ENCODE peak calls at places on chromosomes 12 and 14, in four cellular contexts. One of them, this sample, is unnamed.

GRCh38 chr12:90174198-90174510 is 465.5 kb upstream of the ATP2B1 start:
- DNase-seq in HCT116: peak
- DNase-seq in A549: no peak
- DNase-seq in Peyer's patch: no peak
- DNase-seq in this sample: no peak

GRCh38 chr14:103008768-103009342 is 48.5 kb downstream of the CDC42BPB start:
- DNase-seq in HCT116: no peak
- DNase-seq in A549: no peak
- DNase-seq in Peyer's patch: no peak
- DNase-seq in this sample: no peak

GRCh38 chr14:90544566-90544965 is 147.7 kb downstream of the CALM1 start:
- DNase-seq in HCT116: no peak
- DNase-seq in A549: no peak
- DNase-seq in Peyer's patch: peak
- DNase-seq in this sample: no peak

GRCh38 chr14:67881225-67881624 is 61.6 kb downstream of the RAD51B start:
- DNase-seq in HCT116: no peak
- DNase-seq in A549: no peak
- DNase-seq in Peyer's patch: no peak
- DNase-seq in this sample: no peak

GRCh38 chr12:125249932-125250331 is 184.7 kb downstream of the AACS start:
- DNase-seq in HCT116: no peak
- DNase-seq in A549: no peak
- DNase-seq in Peyer's patch: no peak
- DNase-seq in this sample: no peak

GRCh38 chr12:65443038-65443437 is 164.6 kb downstream of the MSRB3 start:
- DNase-seq in HCT116: no peak
- DNase-seq in A549: no peak
- DNase-seq in Peyer's patch: no peak
- DNase-seq in this sample: no peak

GRCh38 chr12:89417246-89417977 is 65.1 kb upstream of the DUSP6 start:
- DNase-seq in HCT116: no peak
- DNase-seq in A549: no peak
- DNase-seq in Peyer's patch: no peak
- DNase-seq in this sample: no peak

GRCh38 chr12:58139894-58140293 is 198.5 kb downstream of the ATP23 start:
- DNase-seq in HCT116: no peak
- DNase-seq in A549: no peak
- DNase-seq in Peyer's patch: no peak
- DNase-seq in this sample: no peak

GRCh38 chr14:54252072-54252730 is 144.6 kb upstream of the CDKN3 start:
- DNase-seq in HCT116: peak
- DNase-seq in A549: peak
- DNase-seq in Peyer's patch: no peak
- DNase-seq in this sample: no peak

GRCh38 chr12:76555226-76555767 is 4.3 kb downstream of the OSBPL8 start:
- DNase-seq in HCT116: no peak
- DNase-seq in A549: no peak
- DNase-seq in Peyer's patch: no peak
- DNase-seq in this sample: no peak

GRCh38 chr14:34212172-34212571 is 249.9 kb downstream of the SPTSSA start:
- DNase-seq in HCT116: no peak
- DNase-seq in A549: no peak
- DNase-seq in Peyer's patch: no peak
- DNase-seq in this sample: no peak

GRCh38 chr12:91040356-91040755 is 17.5 kb downstream of the KERA start:
- DNase-seq in HCT116: no peak
- DNase-seq in A549: no peak
- DNase-seq in Peyer's patch: no peak
- DNase-seq in this sample: no peak

GRCh38 chr14:24367506-24368214 is at the start of gene NFATC4:
- DNase-seq in HCT116: peak
- DNase-seq in A549: no peak
- DNase-seq in Peyer's patch: peak
- DNase-seq in this sample: no peak

GRCh38 chr12:20492251-20492728 is 124.0 kb downstream of the PDE3A start:
- DNase-seq in HCT116: peak
- DNase-seq in A549: peak
- DNase-seq in Peyer's patch: no peak
- DNase-seq in this sample: no peak

GRCh38 chr14:56199095-56199975 is 81.1 kb downstream of the PELI2 start:
- DNase-seq in HCT116: no peak
- DNase-seq in A549: peak
- DNase-seq in Peyer's patch: no peak
- DNase-seq in this sample: no peak

GRCh38 chr14:79090781-79091180 is 920.6 kb downstream of the NRXN3 start:
- DNase-seq in HCT116: no peak
- DNase-seq in A549: no peak
- DNase-seq in Peyer's patch: no peak
- DNase-seq in this sample: no peak

GRCh38 chr14:104982548-104983230 is 2.9 kb upstream of the CLBA1 start:
- DNase-seq in HCT116: no peak
- DNase-seq in A549: no peak
- DNase-seq in Peyer's patch: peak
- DNase-seq in this sample: no peak

GRCh38 chr12:121417847-121418246 is 17.9 kb downstream of the RNF34 start:
- DNase-seq in HCT116: no peak
- DNase-seq in A549: no peak
- DNase-seq in Peyer's patch: no peak
- DNase-seq in this sample: no peak

DNA sequence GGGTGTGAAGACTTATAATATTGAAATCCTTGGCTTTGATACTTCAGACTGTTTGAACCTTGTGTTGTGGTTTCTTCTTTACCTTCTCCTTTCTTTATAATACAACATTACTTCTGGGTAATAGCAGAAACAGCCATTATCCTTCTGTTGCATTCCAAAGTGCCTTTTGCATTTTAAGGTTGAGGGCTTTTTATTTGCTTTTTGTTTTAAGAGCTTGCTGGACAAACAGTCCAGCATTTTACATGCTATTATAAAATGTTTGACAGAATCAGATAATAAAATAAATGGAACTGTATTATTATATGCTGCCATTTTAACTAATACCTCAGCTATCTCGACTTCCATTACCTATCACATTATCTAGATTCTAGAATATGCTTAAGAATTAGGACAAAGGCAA is 14.0 kb downstream of the RNF34 start:
- DNase-seq in HCT116: no peak
- DNase-seq in A549: no peak
- DNase-seq in Peyer's patch: no peak
- DNase-seq in this sample: no peak
- H3K27ac ChIP-seq in HCT116: no peak
- H3K27ac ChIP-seq in A549: no peak
- H3K27ac ChIP-seq in Peyer's patch: no peak
- H3K27ac ChIP-seq in this sample: no peak

DNA sequence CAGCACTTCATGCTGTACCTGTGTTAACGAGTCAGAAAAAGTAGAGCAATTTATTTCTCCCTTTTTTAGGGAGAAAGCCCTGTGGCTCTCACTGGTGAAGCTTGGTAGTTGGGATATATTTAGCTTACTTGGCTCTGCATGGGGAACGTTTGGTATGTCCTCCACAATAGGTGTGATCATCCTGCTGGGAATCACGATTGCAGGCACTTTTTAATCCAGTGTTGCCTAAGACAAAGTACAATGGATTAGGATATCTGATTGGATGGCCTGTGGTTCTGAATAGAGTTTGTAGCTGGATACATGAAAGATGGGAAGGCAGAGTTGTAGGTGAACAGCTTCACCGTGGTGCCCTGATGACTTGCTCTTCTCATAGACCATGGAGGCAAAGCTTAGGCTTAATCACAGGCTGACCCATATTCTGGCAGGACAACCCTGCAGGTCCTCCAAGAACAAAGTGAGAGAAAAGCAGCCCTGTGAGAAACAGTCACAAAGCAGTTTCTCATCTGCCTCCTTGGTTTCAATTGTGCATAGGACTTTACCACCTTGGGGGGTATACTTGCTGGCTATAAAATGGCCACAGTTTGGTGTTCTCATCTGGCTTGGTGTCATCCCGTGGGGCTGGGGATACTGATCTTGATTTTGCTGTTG is 7.5 kb downstream of the RESF1 start:
- DNase-seq in HCT116: no peak
- DNase-seq in A549: no peak
- DNase-seq in Peyer's patch: no peak
- DNase-seq in this sample: no peak
- TF ChIP-seq POLR2A in HCT116: no peak
- TF ChIP-seq POLR2A in A549: no peak
- TF ChIP-seq POLR2A in Peyer's patch: no peak
- TF ChIP-seq POLR2A in this sample: peak

GRCh38 chr12:19190292-19191031 is 60.9 kb downstream of the PLEKHA5 start:
- DNase-seq in HCT116: no peak
- DNase-seq in A549: no peak
- DNase-seq in Peyer's patch: no peak
- DNase-seq in this sample: no peak

GRCh38 chr12:19191563-19191962 is 62.0 kb downstream of the PLEKHA5 start:
- DNase-seq in HCT116: no peak
- DNase-seq in A549: no peak
- DNase-seq in Peyer's patch: no peak
- DNase-seq in this sample: no peak

GRCh38 chr12:19191089-19191488 is 61.6 kb downstream of the PLEKHA5 start:
- DNase-seq in HCT116: no peak
- DNase-seq in A549: no peak
- DNase-seq in Peyer's patch: no peak
- DNase-seq in this sample: no peak

GRCh38 chr12:19194963-19195362 is 65.4 kb downstream of the PLEKHA5 start:
- DNase-seq in HCT116: no peak
- DNase-seq in A549: no peak
- DNase-seq in Peyer's patch: no peak
- DNase-seq in this sample: no peak

DNA sequence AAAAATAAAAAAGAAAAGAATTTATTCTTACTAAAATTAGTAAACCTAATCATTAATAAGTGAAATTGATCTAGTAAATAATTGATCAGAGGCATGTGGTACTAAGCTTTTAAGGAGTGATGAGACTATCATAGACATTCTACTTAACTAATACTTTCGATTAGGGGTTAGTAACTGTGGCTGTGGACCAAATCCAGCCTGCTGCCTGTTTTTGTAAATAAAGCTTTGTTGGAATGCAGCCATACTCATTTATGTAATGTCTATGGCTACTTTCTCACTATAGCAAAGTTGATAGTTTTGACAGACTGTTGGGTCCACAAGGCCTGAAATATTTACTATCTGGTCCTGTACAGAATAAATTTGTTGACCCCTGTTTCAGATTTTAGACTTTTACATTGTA is 63.2 kb downstream of the PLEKHA5 start:
- DNase-seq in HCT116: no peak
- DNase-seq in A549: no peak
- DNase-seq in Peyer's patch: no peak
- DNase-seq in this sample: peak
- H3K27ac ChIP-seq in HCT116: no peak
- H3K27ac ChIP-seq in A549: no peak
- H3K27ac ChIP-seq in Peyer's patch: no peak
- H3K27ac ChIP-seq in this sample: peak

GRCh38 chr12:23949212-23950010 is at the start of gene SOX5:
- DNase-seq in HCT116: no peak
- DNase-seq in A549: no peak
- DNase-seq in Peyer's patch: no peak
- DNase-seq in this sample: peak
- TF ChIP-seq POLR2A in HCT116: no peak
- TF ChIP-seq POLR2A in A549: no peak
- TF ChIP-seq POLR2A in Peyer's patch: no peak
- TF ChIP-seq POLR2A in this sample: no peak

GRCh38 chr12:52848661-52849255 is at the start of gene KRT78:
- DNase-seq in HCT116: no peak
- DNase-seq in A549: no peak
- DNase-seq in Peyer's patch: peak
- DNase-seq in this sample: no peak

GRCh38 chr12:52849511-52849910 is 717 bp upstream of the KRT78 start:
- DNase-seq in HCT116: no peak
- DNase-seq in A549: no peak
- DNase-seq in Peyer's patch: no peak
- DNase-seq in this sample: no peak

GRCh38 chr12:52844386-52844785 is 4.4 kb downstream of the KRT78 start:
- DNase-seq in HCT116: no peak
- DNase-seq in A549: no peak
- DNase-seq in Peyer's patch: no peak
- DNase-seq in this sample: no peak

GRCh38 chr12:52846356-52846970 is 2.3 kb downstream of the KRT78 start:
- DNase-seq in HCT116: no peak
- DNase-seq in A549: no peak
- DNase-seq in Peyer's patch: peak
- DNase-seq in this sample: no peak

GRCh38 chr12:52847335-52848102 is 1.3 kb downstream of the KRT78 start:
- DNase-seq in HCT116: no peak
- DNase-seq in A549: no peak
- DNase-seq in Peyer's patch: peak
- DNase-seq in this sample: no peak
- H3K27ac ChIP-seq in HCT116: no peak
- H3K27ac ChIP-seq in A549: no peak
- H3K27ac ChIP-seq in Peyer's patch: no peak
- H3K27ac ChIP-seq in this sample: no peak

This sample was measured in right lobe of liver.